ENCODE peak calls at places on chromosome 12, in ten cellular contexts. K is head of caudate nucleus, D is GM13977, Z is ELR, G is A549, X is GM12864, Y is LoVo, J is caudate nucleus, W is lower lobe of right lung, A is putamen. V is an unnamed sample.

GRCh38 chr12:121753844-121754264 is 39.6 kb downstream of the RHOF start:
- DNase-seq in G (no peak), D (no peak), J (peak; percentile 83), W (peak; percentile 82), X (no peak), K (peak; percentile 88), Z (no peak), A (peak; percentile 84), Y (no peak), V (no peak)

GRCh38 chr12:23542187-23542586 is 407.3 kb downstream of the SOX5 start:
- DNase-seq in A (no peak), D (no peak), K (no peak), W (no peak), G (no peak), J (no peak), Y (no peak), X (no peak), Z (no peak), V (no peak)

GRCh38 chr12:64457036-64457435 is 5.1 kb downstream of the TBK1 start:
- DNase-seq in Y (no peak), X (no peak), W (no peak), A (no peak), K (no peak), J (no peak), D (no peak), Z (peak; percentile 32), G (no peak), V (no peak)

GRCh38 chr12:101793401-101793800 is 37.4 kb downstream of the GNPTAB start:
- DNase-seq in W (no peak), K (no peak), G (no peak), Z (peak; percentile 92), D (peak; percentile 20), Y (no peak), A (no peak), X (no peak), J (no peak), V (peak; percentile 75)

GRCh38 chr12:105848286-105848685 is 290.5 kb downstream of the NUAK1 start:
- DNase-seq in Z (no peak), J (no peak), A (no peak), G (no peak), Y (no peak), D (no peak), K (no peak), X (no peak), W (no peak), V (no peak)

GRCh38 chr12:117126335-117126734 is 27.1 kb upstream of the TESC start:
- DNase-seq in D (no peak), J (no peak), A (no peak), K (no peak), W (no peak), Z (no peak), X (no peak), G (no peak), Y (no peak), V (no peak)

GRCh38 chr12:65877836-65878235 is 53.6 kb downstream of the HMGA2 start:
- DNase-seq in Y (no peak), A (no peak), X (no peak), J (no peak), G (no peak), K (no peak), D (no peak), W (no peak), Z (no peak), V (no peak)

GRCh38 chr12:31316964-31317363 is 9.0 kb downstream of the SINHCAF start:
- DNase-seq in Y (no peak), Z (no peak), X (no peak), J (no peak), K (no peak), G (no peak), W (no peak), A (no peak), D (no peak), V (no peak)

GRCh38 chr12:91620949-91621348 is 438.3 kb upstream of the DCN start:
- DNase-seq in X (no peak), K (no peak), Z (peak; percentile 1), G (no peak), W (no peak), Y (no peak), J (peak; percentile 7), A (peak; percentile 19), D (no peak), V (no peak)

GRCh38 chr12:94495458-94496137 is 35.9 kb upstream of the CEP83 start:
- DNase-seq in K (no peak), Z (no peak), Y (no peak), G (no peak), D (no peak), W (no peak), X (no peak), J (no peak), A (no peak), V (no peak)

V was measured in HCEC 1CT.